ENCODE peak calls at places on chromosomes 4 and X, in five cellular contexts. X is stimulated activated CD4-positive, alpha-beta T cell treated with anti-CD3 and anti-CD28 coated beads, Interleukin-12 subunit alpha, Interleukin-12 subunit beta, amount 100 ng/mL, for 24 hours; H is kidney glomerular epithelial cell; C is WERI-Rb-1; R is cardiac muscle cell. N is an unnamed sample.

GRCh38 chr4:38023347-38024202 is 63.4 kb downstream of the PTTG2 start:
- DNase-seq in X (no peak), R (no peak), C (no peak), H (no peak), N (peak)

GRCh38 chr4:185552254-185552653 is 16.9 kb upstream of the PDLIM3 start:
- DNase-seq in H (no peak), C (no peak), X (no peak), R (no peak), N (no peak)

GRCh38 chrX:20609916-20610415 is 343.3 kb upstream of the RPS6KA3 start:
- DNase-seq in R (no peak), H (no peak), C (no peak), X (no peak), N (no peak)

GRCh38 chrX:50920132-50920531 is 9.6 kb downstream of the BMP15 start:
- DNase-seq in R (peak), X (no peak), H (peak), C (no peak), N (peak)

GRCh38 chr4:140094701-140095420 is 59.1 kb downstream of the MAML3 start:
- DNase-seq in C (no peak), R (no peak), X (peak), H (no peak), N (peak)

GRCh38 chrX:150456466-150456865 is 93.3 kb downstream of the MAMLD1 start:
- DNase-seq in X (no peak), C (no peak), R (no peak), H (no peak), N (no peak)

GRCh38 chr4:20127626-20128025 is 124.1 kb upstream of the SLIT2 start:
- DNase-seq in R (no peak), C (no peak), H (no peak), X (no peak), N (no peak)

GRCh38 chrX:153634236-153634635 is 12.8 kb upstream of the DUSP9 start:
- DNase-seq in H (no peak), X (no peak), R (no peak), C (no peak), N (no peak)

GRCh38 chr4:97525236-97525635 is 618.0 kb downstream of the STPG2 start:
- DNase-seq in H (no peak), C (no peak), X (no peak), R (peak), N (no peak)

GRCh38 chr4:69708211-69708610 is 52.2 kb downstream of the SULT1B1 start:
- DNase-seq in X (no peak), H (no peak), R (peak), C (no peak), N (no peak)

GRCh38 chr4:38306482-38307071 is 346.4 kb downstream of the PTTG2 start:
- DNase-seq in H (no peak), X (no peak), C (no peak), R (no peak), N (peak)

GRCh38 chr4:78654809-78655208 is 103.2 kb downstream of the ANXA3 start:
- DNase-seq in C (no peak), X (no peak), R (peak), H (no peak), N (peak)

GRCh38 chr4:40455340-40455902 is 120.3 kb downstream of the CHRNA9 start:
- DNase-seq in R (peak), H (peak), X (no peak), C (no peak), N (no peak)